ENCODE peak calls at places on chromosomes 16 and 17, in ten cellular contexts. One of them, this sample, is unnamed.

GRCh38 chr17:29178750-29179231 is 1.4 kb downstream of the MYO18A start:
- DNase-seq in GM23338: peak; percentile 51
- DNase-seq in K562: no peak
- DNase-seq in SK-N-SH: no peak
- DNase-seq in spleen: no peak
- DNase-seq in suprapubic skin: peak; percentile 49
- DNase-seq in prostate gland: no peak
- DNase-seq in breast epithelium: no peak
- DNase-seq in stomach: peak; percentile 68
- DNase-seq in transverse colon: peak; percentile 62
- DNase-seq in this sample: no peak

GRCh38 chr16:72985148-72985882 is 62.6 kb downstream of the ZFHX3 start:
- DNase-seq in GM23338: no peak
- DNase-seq in K562: no peak
- DNase-seq in SK-N-SH: no peak
- DNase-seq in spleen: no peak
- DNase-seq in suprapubic skin: peak; percentile 83
- DNase-seq in prostate gland: no peak
- DNase-seq in breast epithelium: no peak
- DNase-seq in stomach: no peak
- DNase-seq in transverse colon: no peak
- DNase-seq in this sample: peak; percentile 92

GRCh38 chr16:22077700-22078313 is 14.5 kb upstream of the VWA3A start:
- DNase-seq in GM23338: peak; percentile 87
- DNase-seq in K562: peak; percentile 74
- DNase-seq in SK-N-SH: peak; percentile 69
- DNase-seq in spleen: peak; percentile 81
- DNase-seq in suprapubic skin: no peak
- DNase-seq in prostate gland: peak; percentile 50
- DNase-seq in breast epithelium: no peak
- DNase-seq in stomach: peak; percentile 74
- DNase-seq in transverse colon: peak; percentile 69
- DNase-seq in this sample: no peak

GRCh38 chr16:70770968-70771552 is 29.9 kb downstream of the VAC14 start:
- DNase-seq in GM23338: peak; percentile 77
- DNase-seq in K562: peak; percentile 81
- DNase-seq in SK-N-SH: peak; percentile 79
- DNase-seq in spleen: no peak
- DNase-seq in suprapubic skin: no peak
- DNase-seq in prostate gland: peak; percentile 55
- DNase-seq in breast epithelium: peak; percentile 56
- DNase-seq in stomach: peak; percentile 69
- DNase-seq in transverse colon: peak; percentile 62
- DNase-seq in this sample: no peak

GRCh38 chr17:64506576-64507417 is at the start of gene CEP95:
- DNase-seq in GM23338: peak; percentile 98
- DNase-seq in K562: no peak
- DNase-seq in SK-N-SH: peak; percentile 97
- DNase-seq in spleen: peak; percentile 98
- DNase-seq in suprapubic skin: peak; percentile 98
- DNase-seq in prostate gland: peak; percentile 91
- DNase-seq in breast epithelium: peak; percentile 97
- DNase-seq in stomach: peak; percentile 93
- DNase-seq in transverse colon: peak; percentile 95
- DNase-seq in this sample: peak; percentile 99

GRCh38 chr17:50468120-50469004 is at the start of gene CHAD:
- DNase-seq in GM23338: peak; percentile 53
- DNase-seq in K562: peak; percentile 39
- DNase-seq in SK-N-SH: peak; percentile 87
- DNase-seq in spleen: peak; percentile 70
- DNase-seq in suprapubic skin: no peak
- DNase-seq in prostate gland: no peak
- DNase-seq in breast epithelium: no peak
- DNase-seq in stomach: no peak
- DNase-seq in transverse colon: no peak
- DNase-seq in this sample: peak; percentile 64

GRCh38 chr16:6483634-6484033 is 849.0 kb upstream of the RBFOX1 start:
- DNase-seq in GM23338: peak; percentile 68
- DNase-seq in K562: no peak
- DNase-seq in SK-N-SH: peak; percentile 69
- DNase-seq in spleen: no peak
- DNase-seq in suprapubic skin: no peak
- DNase-seq in prostate gland: no peak
- DNase-seq in breast epithelium: no peak
- DNase-seq in stomach: no peak
- DNase-seq in transverse colon: no peak
- DNase-seq in this sample: no peak

GRCh38 chr16:70250748-70251650 is 741 bp downstream of the EXOSC6 start:
- DNase-seq in GM23338: peak; percentile 62
- DNase-seq in K562: peak; percentile 66
- DNase-seq in SK-N-SH: peak; percentile 76
- DNase-seq in spleen: peak; percentile 85
- DNase-seq in suprapubic skin: no peak
- DNase-seq in prostate gland: peak; percentile 29
- DNase-seq in breast epithelium: no peak
- DNase-seq in stomach: peak; percentile 52
- DNase-seq in transverse colon: peak; percentile 51
- DNase-seq in this sample: no peak

GRCh38 chr17:1022278-1023024 is 25.5 kb downstream of the TIMM22 start:
- DNase-seq in GM23338: no peak
- DNase-seq in K562: no peak
- DNase-seq in SK-N-SH: no peak
- DNase-seq in spleen: no peak
- DNase-seq in suprapubic skin: no peak
- DNase-seq in prostate gland: no peak
- DNase-seq in breast epithelium: no peak
- DNase-seq in stomach: no peak
- DNase-seq in transverse colon: no peak
- DNase-seq in this sample: no peak

GRCh38 chr17:5780476-5780875 is 196.2 kb upstream of the NLRP1 start:
- DNase-seq in GM23338: no peak
- DNase-seq in K562: peak; percentile 10
- DNase-seq in SK-N-SH: no peak
- DNase-seq in spleen: no peak
- DNase-seq in suprapubic skin: no peak
- DNase-seq in prostate gland: no peak
- DNase-seq in breast epithelium: no peak
- DNase-seq in stomach: no peak
- DNase-seq in transverse colon: no peak
- DNase-seq in this sample: no peak

GRCh38 chr17:37393352-37393751 is 13.3 kb downstream of the ACACA start:
- DNase-seq in GM23338: no peak
- DNase-seq in K562: no peak
- DNase-seq in SK-N-SH: no peak
- DNase-seq in spleen: no peak
- DNase-seq in suprapubic skin: no peak
- DNase-seq in prostate gland: no peak
- DNase-seq in breast epithelium: no peak
- DNase-seq in stomach: no peak
- DNase-seq in transverse colon: no peak
- DNase-seq in this sample: no peak

GRCh38 chr17:29241015-29241963 is 5.4 kb upstream of the CRYBA1 start:
- DNase-seq in GM23338: peak; percentile 58
- DNase-seq in K562: no peak
- DNase-seq in SK-N-SH: peak; percentile 39
- DNase-seq in spleen: no peak
- DNase-seq in suprapubic skin: no peak
- DNase-seq in prostate gland: no peak
- DNase-seq in breast epithelium: peak; percentile 33
- DNase-seq in stomach: no peak
- DNase-seq in transverse colon: no peak
- DNase-seq in this sample: no peak

GRCh38 chr17:35729405-35729833 is 2.0 kb upstream of the RASL10B start:
- DNase-seq in GM23338: peak; percentile 51
- DNase-seq in K562: no peak
- DNase-seq in SK-N-SH: no peak
- DNase-seq in spleen: no peak
- DNase-seq in suprapubic skin: no peak
- DNase-seq in prostate gland: no peak
- DNase-seq in breast epithelium: no peak
- DNase-seq in stomach: no peak
- DNase-seq in transverse colon: no peak
- DNase-seq in this sample: no peak

GRCh38 chr17:28118362-28118761 is 75.9 kb downstream of the NLK start:
- DNase-seq in GM23338: no peak
- DNase-seq in K562: no peak
- DNase-seq in SK-N-SH: no peak
- DNase-seq in spleen: no peak
- DNase-seq in suprapubic skin: no peak
- DNase-seq in prostate gland: no peak
- DNase-seq in breast epithelium: no peak
- DNase-seq in stomach: no peak
- DNase-seq in transverse colon: no peak
- DNase-seq in this sample: no peak

GRCh38 chr16:23694707-23695373 is 16.2 kb downstream of the PLK1 start:
- DNase-seq in GM23338: peak; percentile 94
- DNase-seq in K562: peak; percentile 38
- DNase-seq in SK-N-SH: peak; percentile 56
- DNase-seq in spleen: no peak
- DNase-seq in suprapubic skin: no peak
- DNase-seq in prostate gland: no peak
- DNase-seq in breast epithelium: no peak
- DNase-seq in stomach: no peak
- DNase-seq in transverse colon: no peak
- DNase-seq in this sample: no peak

GRCh38 chr16:57204675-57205074 is 18.5 kb downstream of the RSPRY1 start:
- DNase-seq in GM23338: peak; percentile 54
- DNase-seq in K562: no peak
- DNase-seq in SK-N-SH: peak; percentile 25
- DNase-seq in spleen: no peak
- DNase-seq in suprapubic skin: no peak
- DNase-seq in prostate gland: no peak
- DNase-seq in breast epithelium: no peak
- DNase-seq in stomach: no peak
- DNase-seq in transverse colon: no peak
- DNase-seq in this sample: no peak

GRCh38 chr17:33200587-33200986 is 92.5 kb downstream of the ASIC2 start:
- DNase-seq in GM23338: peak; percentile 56
- DNase-seq in K562: peak; percentile 16
- DNase-seq in SK-N-SH: peak; percentile 23
- DNase-seq in spleen: no peak
- DNase-seq in suprapubic skin: no peak
- DNase-seq in prostate gland: no peak
- DNase-seq in breast epithelium: no peak
- DNase-seq in stomach: no peak
- DNase-seq in transverse colon: no peak
- DNase-seq in this sample: no peak
- TF ChIP-seq CTCF in GM23338: peak; percentile 29
- TF ChIP-seq CTCF in K562: no peak
- TF ChIP-seq CTCF in SK-N-SH: peak; percentile 26
- TF ChIP-seq CTCF in spleen: no peak
- TF ChIP-seq CTCF in suprapubic skin: no peak
- TF ChIP-seq CTCF in prostate gland: no peak
- TF ChIP-seq CTCF in breast epithelium: no peak
- TF ChIP-seq CTCF in stomach: no peak
- TF ChIP-seq CTCF in transverse colon: no peak
- TF ChIP-seq CTCF in this sample: no peak

DNA sequence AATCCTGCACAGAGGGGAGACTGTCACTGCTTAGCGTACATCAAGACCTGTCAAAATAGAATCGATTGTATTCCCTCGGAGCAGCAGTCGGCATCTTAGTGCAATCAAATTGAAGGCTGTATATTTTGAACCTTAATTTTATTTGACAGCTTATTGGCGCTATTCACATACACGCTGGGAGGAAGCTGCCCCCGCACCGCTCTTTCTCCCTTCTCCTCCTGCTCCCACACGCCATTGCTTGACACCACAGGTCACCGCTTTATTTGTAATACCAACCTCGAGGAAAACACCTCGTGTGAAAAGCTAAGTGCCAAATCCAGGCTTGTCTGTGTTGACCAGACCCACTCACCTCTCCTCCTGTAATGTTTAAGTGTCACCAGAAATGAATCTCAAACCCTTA is 331.5 kb downstream of the GRIN2A start:
- DNase-seq in GM23338: no peak
- DNase-seq in K562: no peak
- DNase-seq in SK-N-SH: no peak
- DNase-seq in spleen: no peak
- DNase-seq in suprapubic skin: no peak
- DNase-seq in prostate gland: no peak
- DNase-seq in breast epithelium: no peak
- DNase-seq in stomach: no peak
- DNase-seq in transverse colon: no peak
- DNase-seq in this sample: no peak
- TF ChIP-seq POLR2AphosphoS5 in GM23338: no peak
- TF ChIP-seq POLR2AphosphoS5 in K562: no peak
- TF ChIP-seq POLR2AphosphoS5 in SK-N-SH: no peak
- TF ChIP-seq POLR2AphosphoS5 in spleen: no peak
- TF ChIP-seq POLR2AphosphoS5 in suprapubic skin: no peak
- TF ChIP-seq POLR2AphosphoS5 in prostate gland: no peak
- TF ChIP-seq POLR2AphosphoS5 in breast epithelium: no peak
- TF ChIP-seq POLR2AphosphoS5 in stomach: no peak
- TF ChIP-seq POLR2AphosphoS5 in transverse colon: no peak
- TF ChIP-seq POLR2AphosphoS5 in this sample: no peak

DNA sequence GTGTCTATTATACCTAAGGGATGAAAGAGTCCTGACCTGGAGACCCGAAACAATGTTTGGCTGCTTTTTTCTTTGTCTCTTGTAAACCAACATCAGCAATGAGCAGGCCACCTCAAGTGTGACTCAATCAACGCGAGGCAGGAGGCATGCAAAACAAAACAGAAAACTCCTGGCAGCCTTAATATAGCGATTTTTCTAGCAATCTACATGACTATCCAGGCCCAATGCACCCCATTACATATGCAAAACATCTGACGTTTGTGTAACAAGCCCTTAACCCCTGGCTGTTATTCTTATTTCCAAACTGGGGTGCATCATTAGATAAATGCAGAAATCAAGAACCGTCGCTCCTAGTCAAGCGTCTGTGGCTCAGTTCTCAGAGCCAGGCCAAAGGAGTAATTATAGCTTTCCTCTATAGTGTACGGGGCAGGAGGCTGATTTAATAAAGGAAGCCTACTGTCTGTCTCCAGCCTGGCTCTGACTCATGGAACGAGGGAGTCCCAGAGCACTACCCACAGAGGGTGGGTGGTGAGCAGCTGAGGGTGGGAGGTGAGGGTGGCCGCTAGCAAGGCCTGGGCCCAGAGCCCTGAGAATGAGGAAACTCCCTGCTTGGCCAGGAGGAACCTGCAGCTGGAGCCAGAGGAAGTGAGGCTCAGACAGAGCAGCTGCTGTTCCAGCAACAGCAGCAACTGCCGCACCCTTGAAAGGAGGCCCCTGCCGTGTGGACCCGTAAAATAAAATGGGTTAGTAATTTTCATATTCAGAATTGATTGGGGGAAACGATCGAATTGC is 43.9 kb downstream of the CHD9 start:
- DNase-seq in GM23338: peak; percentile 55
- DNase-seq in K562: peak; percentile 53
- DNase-seq in SK-N-SH: peak; percentile 78
- DNase-seq in spleen: peak; percentile 93
- DNase-seq in suprapubic skin: peak; percentile 89
- DNase-seq in prostate gland: peak; percentile 56
- DNase-seq in breast epithelium: peak; percentile 72
- DNase-seq in stomach: peak; percentile 76
- DNase-seq in transverse colon: peak; percentile 85
- DNase-seq in this sample: peak; percentile 95
- H3K4me3 ChIP-seq in GM23338: peak overlapping the region; percentile 55
- H3K4me3 ChIP-seq in K562: peak overlapping the region; percentile 47
- H3K4me3 ChIP-seq in SK-N-SH: peak overlapping the region; percentile 36
- H3K4me3 ChIP-seq in spleen: peak overlapping the region; percentile 68
- H3K4me3 ChIP-seq in suprapubic skin: peak overlapping the region; percentile 55
- H3K4me3 ChIP-seq in prostate gland: peak overlapping the region; percentile 35
- H3K4me3 ChIP-seq in breast epithelium: peak overlapping the region; percentile 59
- H3K4me3 ChIP-seq in stomach: peak overlapping the region; percentile 40
- H3K4me3 ChIP-seq in transverse colon: peak overlapping the region; percentile 24
- H3K4me3 ChIP-seq in this sample: peak overlapping the region; percentile 40

GRCh38 chr17:79019260-79019630 is 4.7 kb upstream of the C1QTNF1 start:
- DNase-seq in GM23338: no peak
- DNase-seq in K562: no peak
- DNase-seq in SK-N-SH: no peak
- DNase-seq in spleen: no peak
- DNase-seq in suprapubic skin: no peak
- DNase-seq in prostate gland: no peak
- DNase-seq in breast epithelium: no peak
- DNase-seq in stomach: no peak
- DNase-seq in transverse colon: no peak
- DNase-seq in this sample: no peak
- TF ChIP-seq CTCF in GM23338: no peak
- TF ChIP-seq CTCF in K562: no peak
- TF ChIP-seq CTCF in SK-N-SH: no peak
- TF ChIP-seq CTCF in spleen: no peak
- TF ChIP-seq CTCF in suprapubic skin: no peak
- TF ChIP-seq CTCF in prostate gland: no peak
- TF ChIP-seq CTCF in breast epithelium: no peak
- TF ChIP-seq CTCF in stomach: no peak
- TF ChIP-seq CTCF in transverse colon: no peak
- TF ChIP-seq CTCF in this sample: no peak

This sample was measured in sigmoid colon.